ENCODE peak calls at places on chromosome 15, in ten cellular contexts. One of them, this sample, is unnamed.
A peak's percentile ranks its signal among the peaks of the same experiment; 100 is the strongest.

GRCh38 chr15:40879609-40880008 is 5.6 kb upstream of the RHOV start:
- DNase-seq in cardiac fibroblast: no peak
- DNase-seq in fibroblast of the aortic adventitia: no peak
- DNase-seq in endothelial cell: no peak
- DNase-seq in CD8-positive, alpha-beta T cell: no peak
- DNase-seq in GM04504: no peak
- DNase-seq in T-cell: no peak
- DNase-seq in H4: no peak
- DNase-seq in activated T-helper 1 cell treated with anti-CD3 and anti-CD28 coated beads, Interleukin-2, amount 50 U/mL, for 16 hours: no peak
- DNase-seq in A549: no peak
- DNase-seq in this sample: no peak

GRCh38 chr15:67832965-67833503 is 6.8 kb downstream of the RNU6-1 start:
- DNase-seq in cardiac fibroblast: no peak
- DNase-seq in fibroblast of the aortic adventitia: no peak
- DNase-seq in endothelial cell: peak; percentile 56
- DNase-seq in CD8-positive, alpha-beta T cell: no peak
- DNase-seq in GM04504: no peak
- DNase-seq in T-cell: no peak
- DNase-seq in H4: no peak
- DNase-seq in activated T-helper 1 cell treated with anti-CD3 and anti-CD28 coated beads, Interleukin-2, amount 50 U/mL, for 16 hours: no peak
- DNase-seq in A549: no peak
- DNase-seq in this sample: no peak

GRCh38 chr15:51100785-51101489 is 6.2 kb upstream of the TNFAIP8L3 start:
- DNase-seq in cardiac fibroblast: no peak
- DNase-seq in fibroblast of the aortic adventitia: no peak
- DNase-seq in endothelial cell: no peak
- DNase-seq in CD8-positive, alpha-beta T cell: no peak
- DNase-seq in GM04504: no peak
- DNase-seq in T-cell: no peak
- DNase-seq in H4: no peak
- DNase-seq in activated T-helper 1 cell treated with anti-CD3 and anti-CD28 coated beads, Interleukin-2, amount 50 U/mL, for 16 hours: no peak
- DNase-seq in A549: no peak
- DNase-seq in this sample: no peak

GRCh38 chr15:91525746-91526145 is 327.8 kb upstream of the SLCO3A1 start:
- DNase-seq in cardiac fibroblast: no peak
- DNase-seq in fibroblast of the aortic adventitia: no peak
- DNase-seq in endothelial cell: no peak
- DNase-seq in CD8-positive, alpha-beta T cell: no peak
- DNase-seq in GM04504: no peak
- DNase-seq in T-cell: no peak
- DNase-seq in H4: no peak
- DNase-seq in activated T-helper 1 cell treated with anti-CD3 and anti-CD28 coated beads, Interleukin-2, amount 50 U/mL, for 16 hours: no peak
- DNase-seq in A549: no peak
- DNase-seq in this sample: no peak

GRCh38 chr15:36313881-36314280 is 265.5 kb upstream of the CDIN1 start:
- DNase-seq in cardiac fibroblast: no peak
- DNase-seq in fibroblast of the aortic adventitia: no peak
- DNase-seq in endothelial cell: no peak
- DNase-seq in CD8-positive, alpha-beta T cell: no peak
- DNase-seq in GM04504: no peak
- DNase-seq in T-cell: no peak
- DNase-seq in H4: no peak
- DNase-seq in activated T-helper 1 cell treated with anti-CD3 and anti-CD28 coated beads, Interleukin-2, amount 50 U/mL, for 16 hours: no peak
- DNase-seq in A549: no peak
- DNase-seq in this sample: no peak

GRCh38 chr15:101083336-101084045 is 164.3 kb downstream of the LRRK1 start:
- DNase-seq in cardiac fibroblast: no peak
- DNase-seq in fibroblast of the aortic adventitia: no peak
- DNase-seq in endothelial cell: no peak
- DNase-seq in CD8-positive, alpha-beta T cell: no peak
- DNase-seq in GM04504: no peak
- DNase-seq in T-cell: no peak
- DNase-seq in H4: no peak
- DNase-seq in activated T-helper 1 cell treated with anti-CD3 and anti-CD28 coated beads, Interleukin-2, amount 50 U/mL, for 16 hours: no peak
- DNase-seq in A549: no peak
- DNase-seq in this sample: no peak

GRCh38 chr15:90681480-90681879 is 35.7 kb upstream of the BLM start:
- DNase-seq in cardiac fibroblast: peak; percentile 94
- DNase-seq in fibroblast of the aortic adventitia: peak; percentile 93
- DNase-seq in endothelial cell: no peak
- DNase-seq in CD8-positive, alpha-beta T cell: no peak
- DNase-seq in GM04504: peak; percentile 62
- DNase-seq in T-cell: no peak
- DNase-seq in H4: peak; percentile 77
- DNase-seq in activated T-helper 1 cell treated with anti-CD3 and anti-CD28 coated beads, Interleukin-2, amount 50 U/mL, for 16 hours: no peak
- DNase-seq in A549: no peak
- DNase-seq in this sample: no peak

GRCh38 chr15:98683821-98684220 is 35.5 kb downstream of the IGF1R start:
- DNase-seq in cardiac fibroblast: no peak
- DNase-seq in fibroblast of the aortic adventitia: no peak
- DNase-seq in endothelial cell: no peak
- DNase-seq in CD8-positive, alpha-beta T cell: no peak
- DNase-seq in GM04504: no peak
- DNase-seq in T-cell: no peak
- DNase-seq in H4: no peak
- DNase-seq in activated T-helper 1 cell treated with anti-CD3 and anti-CD28 coated beads, Interleukin-2, amount 50 U/mL, for 16 hours: no peak
- DNase-seq in A549: no peak
- DNase-seq in this sample: no peak

GRCh38 chr15:86403221-86403620 is 323.6 kb downstream of the AGBL1 start:
- DNase-seq in cardiac fibroblast: no peak
- DNase-seq in fibroblast of the aortic adventitia: no peak
- DNase-seq in endothelial cell: no peak
- DNase-seq in CD8-positive, alpha-beta T cell: no peak
- DNase-seq in GM04504: no peak
- DNase-seq in T-cell: no peak
- DNase-seq in H4: no peak
- DNase-seq in activated T-helper 1 cell treated with anti-CD3 and anti-CD28 coated beads, Interleukin-2, amount 50 U/mL, for 16 hours: no peak
- DNase-seq in A549: no peak
- DNase-seq in this sample: no peak

GRCh38 chr15:77121599-77121998 is 50.7 kb upstream of the TSPAN3 start:
- DNase-seq in cardiac fibroblast: no peak
- DNase-seq in fibroblast of the aortic adventitia: no peak
- DNase-seq in endothelial cell: no peak
- DNase-seq in CD8-positive, alpha-beta T cell: no peak
- DNase-seq in GM04504: no peak
- DNase-seq in T-cell: no peak
- DNase-seq in H4: no peak
- DNase-seq in activated T-helper 1 cell treated with anti-CD3 and anti-CD28 coated beads, Interleukin-2, amount 50 U/mL, for 16 hours: no peak
- DNase-seq in A549: no peak
- DNase-seq in this sample: no peak

GRCh38 chr15:79075256-79075655 is 15.3 kb downstream of the RASGRF1 start:
- DNase-seq in cardiac fibroblast: no peak
- DNase-seq in fibroblast of the aortic adventitia: no peak
- DNase-seq in endothelial cell: no peak
- DNase-seq in CD8-positive, alpha-beta T cell: no peak
- DNase-seq in GM04504: no peak
- DNase-seq in T-cell: no peak
- DNase-seq in H4: no peak
- DNase-seq in activated T-helper 1 cell treated with anti-CD3 and anti-CD28 coated beads, Interleukin-2, amount 50 U/mL, for 16 hours: no peak
- DNase-seq in A549: no peak
- DNase-seq in this sample: no peak

GRCh38 chr15:70126382-70126781 is 28.7 kb upstream of the TLE3 start:
- DNase-seq in cardiac fibroblast: no peak
- DNase-seq in fibroblast of the aortic adventitia: no peak
- DNase-seq in endothelial cell: no peak
- DNase-seq in CD8-positive, alpha-beta T cell: no peak
- DNase-seq in GM04504: no peak
- DNase-seq in T-cell: no peak
- DNase-seq in H4: no peak
- DNase-seq in activated T-helper 1 cell treated with anti-CD3 and anti-CD28 coated beads, Interleukin-2, amount 50 U/mL, for 16 hours: no peak
- DNase-seq in A549: no peak
- DNase-seq in this sample: no peak

GRCh38 chr15:48250640-48251076 is 44.6 kb downstream of the SLC12A1 start:
- DNase-seq in cardiac fibroblast: peak; percentile 89
- DNase-seq in fibroblast of the aortic adventitia: peak; percentile 88
- DNase-seq in endothelial cell: peak; percentile 47
- DNase-seq in CD8-positive, alpha-beta T cell: no peak
- DNase-seq in GM04504: peak; percentile 44
- DNase-seq in T-cell: no peak
- DNase-seq in H4: peak; percentile 78
- DNase-seq in activated T-helper 1 cell treated with anti-CD3 and anti-CD28 coated beads, Interleukin-2, amount 50 U/mL, for 16 hours: no peak
- DNase-seq in A549: peak; percentile 67
- DNase-seq in this sample: peak; percentile 51

GRCh38 chr15:28079313-28079969 is 19.7 kb downstream of the OCA2 start:
- DNase-seq in cardiac fibroblast: no peak
- DNase-seq in fibroblast of the aortic adventitia: no peak
- DNase-seq in endothelial cell: no peak
- DNase-seq in CD8-positive, alpha-beta T cell: no peak
- DNase-seq in GM04504: no peak
- DNase-seq in T-cell: no peak
- DNase-seq in H4: no peak
- DNase-seq in activated T-helper 1 cell treated with anti-CD3 and anti-CD28 coated beads, Interleukin-2, amount 50 U/mL, for 16 hours: no peak
- DNase-seq in A549: no peak
- DNase-seq in this sample: no peak

GRCh38 chr15:60479361-60479684 is 381 bp upstream of the ICE2 start:
- DNase-seq in cardiac fibroblast: no peak
- DNase-seq in fibroblast of the aortic adventitia: no peak
- DNase-seq in endothelial cell: no peak
- DNase-seq in CD8-positive, alpha-beta T cell: no peak
- DNase-seq in GM04504: no peak
- DNase-seq in T-cell: no peak
- DNase-seq in H4: no peak
- DNase-seq in activated T-helper 1 cell treated with anti-CD3 and anti-CD28 coated beads, Interleukin-2, amount 50 U/mL, for 16 hours: no peak
- DNase-seq in A549: no peak
- DNase-seq in this sample: no peak

GRCh38 chr15:75666823-75667501 is 19.2 kb downstream of the SNX33 start:
- DNase-seq in cardiac fibroblast: peak; percentile 100
- DNase-seq in fibroblast of the aortic adventitia: peak; percentile 98
- DNase-seq in endothelial cell: no peak
- DNase-seq in CD8-positive, alpha-beta T cell: no peak
- DNase-seq in GM04504: peak; percentile 99
- DNase-seq in T-cell: no peak
- DNase-seq in H4: peak; percentile 97
- DNase-seq in activated T-helper 1 cell treated with anti-CD3 and anti-CD28 coated beads, Interleukin-2, amount 50 U/mL, for 16 hours: no peak
- DNase-seq in A549: peak; percentile 96
- DNase-seq in this sample: no peak

GRCh38 chr15:71440479-71441071 is 325.3 kb downstream of the THSD4 start:
- DNase-seq in cardiac fibroblast: peak; percentile 85
- DNase-seq in fibroblast of the aortic adventitia: peak; percentile 88
- DNase-seq in endothelial cell: no peak
- DNase-seq in CD8-positive, alpha-beta T cell: no peak
- DNase-seq in GM04504: peak; percentile 40
- DNase-seq in T-cell: no peak
- DNase-seq in H4: peak; percentile 53
- DNase-seq in activated T-helper 1 cell treated with anti-CD3 and anti-CD28 coated beads, Interleukin-2, amount 50 U/mL, for 16 hours: no peak
- DNase-seq in A549: peak; percentile 86
- DNase-seq in this sample: no peak